ENCODE peak calls at places on chromosomes 16 and 17, in seven cellular contexts. One of them, this sample, is unnamed.

GRCh38 chr16:80197790-80198201 is 343.0 kb upstream of the DYNLRB2 start:
- DNase-seq in brain microvascular endothelial cell: peak
- DNase-seq in CD4-positive, alpha-beta memory T cell: no peak
- DNase-seq in aorta: no peak
- DNase-seq in hepatocyte: no peak
- DNase-seq in left ventricle myocardium inferior: no peak
- DNase-seq in stomach: no peak
- DNase-seq in this sample: no peak

GRCh38 chr17:44362479-44362963 is 1.1 kb downstream of the FAM171A2 start:
- DNase-seq in brain microvascular endothelial cell: no peak
- DNase-seq in CD4-positive, alpha-beta memory T cell: no peak
- DNase-seq in aorta: peak
- DNase-seq in hepatocyte: no peak
- DNase-seq in left ventricle myocardium inferior: no peak
- DNase-seq in stomach: no peak
- DNase-seq in this sample: no peak

GRCh38 chr16:68902376-68903345 is 59.3 kb downstream of the TANGO6 start:
- DNase-seq in brain microvascular endothelial cell: peak
- DNase-seq in CD4-positive, alpha-beta memory T cell: no peak
- DNase-seq in aorta: no peak
- DNase-seq in hepatocyte: peak
- DNase-seq in left ventricle myocardium inferior: no peak
- DNase-seq in stomach: no peak
- DNase-seq in this sample: peak

GRCh38 chr16:84617068-84617630 is 729 bp downstream of the COTL1 start:
- DNase-seq in brain microvascular endothelial cell: no peak
- DNase-seq in CD4-positive, alpha-beta memory T cell: peak
- DNase-seq in aorta: peak
- DNase-seq in hepatocyte: peak
- DNase-seq in left ventricle myocardium inferior: no peak
- DNase-seq in stomach: peak
- DNase-seq in this sample: peak

GRCh38 chr16:75456971-75457370 is 7.5 kb downstream of the TMEM170A start:
- DNase-seq in brain microvascular endothelial cell: no peak
- DNase-seq in CD4-positive, alpha-beta memory T cell: no peak
- DNase-seq in aorta: no peak
- DNase-seq in hepatocyte: no peak
- DNase-seq in left ventricle myocardium inferior: no peak
- DNase-seq in stomach: no peak
- DNase-seq in this sample: no peak

GRCh38 chr16:17227278-17227677 is 243.5 kb downstream of the XYLT1 start:
- DNase-seq in brain microvascular endothelial cell: no peak
- DNase-seq in CD4-positive, alpha-beta memory T cell: no peak
- DNase-seq in aorta: no peak
- DNase-seq in hepatocyte: peak
- DNase-seq in left ventricle myocardium inferior: no peak
- DNase-seq in stomach: no peak
- DNase-seq in this sample: no peak

GRCh38 chr17:27807567-27808470 is 7.5 kb upstream of the NOS2 start:
- DNase-seq in brain microvascular endothelial cell: no peak
- DNase-seq in CD4-positive, alpha-beta memory T cell: peak
- DNase-seq in aorta: no peak
- DNase-seq in hepatocyte: peak
- DNase-seq in left ventricle myocardium inferior: no peak
- DNase-seq in stomach: peak
- DNase-seq in this sample: peak

GRCh38 chr17:34613064-34614019 is 34.0 kb downstream of the TMEM132E start:
- DNase-seq in brain microvascular endothelial cell: no peak
- DNase-seq in CD4-positive, alpha-beta memory T cell: no peak
- DNase-seq in aorta: no peak
- DNase-seq in hepatocyte: peak
- DNase-seq in left ventricle myocardium inferior: no peak
- DNase-seq in stomach: no peak
- DNase-seq in this sample: no peak

GRCh38 chr17:28416703-28417311 is 10.8 kb upstream of the SLC46A1 start:
- DNase-seq in brain microvascular endothelial cell: peak
- DNase-seq in CD4-positive, alpha-beta memory T cell: peak
- DNase-seq in aorta: peak
- DNase-seq in hepatocyte: peak
- DNase-seq in left ventricle myocardium inferior: no peak
- DNase-seq in stomach: peak
- DNase-seq in this sample: peak

GRCh38 chr16:4611337-4612023 is 3.2 kb downstream of the UBALD1 start:
- DNase-seq in brain microvascular endothelial cell: no peak
- DNase-seq in CD4-positive, alpha-beta memory T cell: no peak
- DNase-seq in aorta: no peak
- DNase-seq in hepatocyte: peak
- DNase-seq in left ventricle myocardium inferior: no peak
- DNase-seq in stomach: no peak
- DNase-seq in this sample: no peak

GRCh38 chr17:10698116-10698818 is 873 bp downstream of the ADPRM start:
- DNase-seq in brain microvascular endothelial cell: peak
- DNase-seq in CD4-positive, alpha-beta memory T cell: no peak
- DNase-seq in aorta: no peak
- DNase-seq in hepatocyte: no peak
- DNase-seq in left ventricle myocardium inferior: no peak
- DNase-seq in stomach: no peak
- DNase-seq in this sample: peak

GRCh38 chr17:20315821-20316220 is 151.5 kb downstream of the LGALS9B start:
- DNase-seq in brain microvascular endothelial cell: no peak
- DNase-seq in CD4-positive, alpha-beta memory T cell: no peak
- DNase-seq in aorta: no peak
- DNase-seq in hepatocyte: no peak
- DNase-seq in left ventricle myocardium inferior: no peak
- DNase-seq in stomach: no peak
- DNase-seq in this sample: no peak

GRCh38 chr16:65066646-65067045 is 55.2 kb downstream of the CDH11 start:
- DNase-seq in brain microvascular endothelial cell: no peak
- DNase-seq in CD4-positive, alpha-beta memory T cell: no peak
- DNase-seq in aorta: no peak
- DNase-seq in hepatocyte: no peak
- DNase-seq in left ventricle myocardium inferior: no peak
- DNase-seq in stomach: no peak
- DNase-seq in this sample: no peak

GRCh38 chr16:65070831-65071230 is 51.0 kb downstream of the CDH11 start:
- DNase-seq in brain microvascular endothelial cell: peak
- DNase-seq in CD4-positive, alpha-beta memory T cell: no peak
- DNase-seq in aorta: peak
- DNase-seq in hepatocyte: peak
- DNase-seq in left ventricle myocardium inferior: peak
- DNase-seq in stomach: peak
- DNase-seq in this sample: no peak

GRCh38 chr16:65068151-65068740 is 53.6 kb downstream of the CDH11 start:
- DNase-seq in brain microvascular endothelial cell: peak
- DNase-seq in CD4-positive, alpha-beta memory T cell: no peak
- DNase-seq in aorta: no peak
- DNase-seq in hepatocyte: no peak
- DNase-seq in left ventricle myocardium inferior: no peak
- DNase-seq in stomach: no peak
- DNase-seq in this sample: no peak

GRCh38 chr16:65069766-65070165 is 52.1 kb downstream of the CDH11 start:
- DNase-seq in brain microvascular endothelial cell: peak
- DNase-seq in CD4-positive, alpha-beta memory T cell: no peak
- DNase-seq in aorta: no peak
- DNase-seq in hepatocyte: no peak
- DNase-seq in left ventricle myocardium inferior: no peak
- DNase-seq in stomach: no peak
- DNase-seq in this sample: no peak

GRCh38 chr16:65069090-65069489 is 52.8 kb downstream of the CDH11 start:
- DNase-seq in brain microvascular endothelial cell: peak
- DNase-seq in CD4-positive, alpha-beta memory T cell: no peak
- DNase-seq in aorta: no peak
- DNase-seq in hepatocyte: no peak
- DNase-seq in left ventricle myocardium inferior: no peak
- DNase-seq in stomach: no peak
- DNase-seq in this sample: no peak
- H3K4me3 ChIP-seq in brain microvascular endothelial cell: no peak
- H3K4me3 ChIP-seq in CD4-positive, alpha-beta memory T cell: no peak
- H3K4me3 ChIP-seq in aorta: no peak
- H3K4me3 ChIP-seq in hepatocyte: no peak
- H3K4me3 ChIP-seq in left ventricle myocardium inferior: no peak
- H3K4me3 ChIP-seq in stomach: no peak
- H3K4me3 ChIP-seq in this sample: no peak

GRCh38 chr17:2089021-2089422 is 34.1 kb downstream of the HIC1 start:
- DNase-seq in brain microvascular endothelial cell: peak
- DNase-seq in CD4-positive, alpha-beta memory T cell: no peak
- DNase-seq in aorta: no peak
- DNase-seq in hepatocyte: no peak
- DNase-seq in left ventricle myocardium inferior: no peak
- DNase-seq in stomach: no peak
- DNase-seq in this sample: peak
- H3K4me3 ChIP-seq in brain microvascular endothelial cell: no peak
- H3K4me3 ChIP-seq in CD4-positive, alpha-beta memory T cell: peak
- H3K4me3 ChIP-seq in aorta: no peak
- H3K4me3 ChIP-seq in hepatocyte: no peak
- H3K4me3 ChIP-seq in left ventricle myocardium inferior: peak
- H3K4me3 ChIP-seq in stomach: peak
- H3K4me3 ChIP-seq in this sample: peak

GRCh38 chr17:70560471-70560870 is 391.1 kb downstream of the KCNJ2 start:
- DNase-seq in brain microvascular endothelial cell: no peak
- DNase-seq in CD4-positive, alpha-beta memory T cell: no peak
- DNase-seq in aorta: no peak
- DNase-seq in hepatocyte: no peak
- DNase-seq in left ventricle myocardium inferior: no peak
- DNase-seq in stomach: no peak
- DNase-seq in this sample: no peak

GRCh38 chr17:70552230-70552981 is 383.1 kb downstream of the KCNJ2 start:
- DNase-seq in brain microvascular endothelial cell: peak
- DNase-seq in CD4-positive, alpha-beta memory T cell: no peak
- DNase-seq in aorta: no peak
- DNase-seq in hepatocyte: peak
- DNase-seq in left ventricle myocardium inferior: no peak
- DNase-seq in stomach: no peak
- DNase-seq in this sample: peak

GRCh38 chr17:70558821-70559220 is 389.5 kb downstream of the KCNJ2 start:
- DNase-seq in brain microvascular endothelial cell: no peak
- DNase-seq in CD4-positive, alpha-beta memory T cell: no peak
- DNase-seq in aorta: no peak
- DNase-seq in hepatocyte: no peak
- DNase-seq in left ventricle myocardium inferior: no peak
- DNase-seq in stomach: no peak
- DNase-seq in this sample: no peak

GRCh38 chr17:70552982-70553334 is 383.6 kb downstream of the KCNJ2 start:
- DNase-seq in brain microvascular endothelial cell: no peak
- DNase-seq in CD4-positive, alpha-beta memory T cell: no peak
- DNase-seq in aorta: no peak
- DNase-seq in hepatocyte: no peak
- DNase-seq in left ventricle myocardium inferior: no peak
- DNase-seq in stomach: no peak
- DNase-seq in this sample: no peak

GRCh38 chr17:70555723-70556122 is 386.4 kb downstream of the KCNJ2 start:
- DNase-seq in brain microvascular endothelial cell: no peak
- DNase-seq in CD4-positive, alpha-beta memory T cell: no peak
- DNase-seq in aorta: no peak
- DNase-seq in hepatocyte: no peak
- DNase-seq in left ventricle myocardium inferior: no peak
- DNase-seq in stomach: no peak
- DNase-seq in this sample: no peak
- H3K4me3 ChIP-seq in brain microvascular endothelial cell: no peak
- H3K4me3 ChIP-seq in CD4-positive, alpha-beta memory T cell: no peak
- H3K4me3 ChIP-seq in aorta: no peak
- H3K4me3 ChIP-seq in hepatocyte: no peak
- H3K4me3 ChIP-seq in left ventricle myocardium inferior: no peak
- H3K4me3 ChIP-seq in stomach: no peak
- H3K4me3 ChIP-seq in this sample: no peak

GRCh38 chr17:38533241-38533640 is 72.5 kb downstream of the SRCIN1 start:
- DNase-seq in brain microvascular endothelial cell: no peak
- DNase-seq in CD4-positive, alpha-beta memory T cell: no peak
- DNase-seq in aorta: no peak
- DNase-seq in hepatocyte: no peak
- DNase-seq in left ventricle myocardium inferior: no peak
- DNase-seq in stomach: no peak
- DNase-seq in this sample: no peak

GRCh38 chr17:38532451-38532850 is 73.3 kb downstream of the SRCIN1 start:
- DNase-seq in brain microvascular endothelial cell: no peak
- DNase-seq in CD4-positive, alpha-beta memory T cell: no peak
- DNase-seq in aorta: no peak
- DNase-seq in hepatocyte: no peak
- DNase-seq in left ventricle myocardium inferior: no peak
- DNase-seq in stomach: no peak
- DNase-seq in this sample: no peak

GRCh38 chr17:38533706-38534497 is 71.8 kb downstream of the SRCIN1 start:
- DNase-seq in brain microvascular endothelial cell: no peak
- DNase-seq in CD4-positive, alpha-beta memory T cell: no peak
- DNase-seq in aorta: no peak
- DNase-seq in hepatocyte: no peak
- DNase-seq in left ventricle myocardium inferior: no peak
- DNase-seq in stomach: no peak
- DNase-seq in this sample: no peak

DNA sequence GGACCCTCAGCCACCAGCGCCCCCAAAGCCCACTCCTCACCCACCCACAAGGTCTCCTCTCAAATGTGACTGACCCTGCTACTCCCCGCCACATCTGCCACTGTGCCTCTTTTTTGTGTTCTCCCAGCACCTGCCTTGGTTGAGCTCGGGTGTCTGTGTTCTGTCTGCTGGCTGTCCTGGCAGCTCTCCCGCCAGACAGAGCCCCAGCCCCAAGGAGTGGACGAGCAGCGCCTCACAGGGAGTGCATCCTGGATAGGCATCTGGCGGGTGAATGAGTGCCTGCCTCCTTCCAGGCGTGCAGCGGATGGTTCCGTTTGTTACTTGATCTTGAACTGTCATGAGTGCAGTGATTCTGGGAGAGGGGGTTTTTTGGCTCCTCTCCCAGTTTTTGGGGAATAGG is 77.7 kb downstream of the SRCIN1 start:
- DNase-seq in brain microvascular endothelial cell: no peak
- DNase-seq in CD4-positive, alpha-beta memory T cell: no peak
- DNase-seq in aorta: peak
- DNase-seq in hepatocyte: peak
- DNase-seq in left ventricle myocardium inferior: no peak
- DNase-seq in stomach: no peak
- DNase-seq in this sample: no peak
- H3K4me3 ChIP-seq in brain microvascular endothelial cell: no peak
- H3K4me3 ChIP-seq in CD4-positive, alpha-beta memory T cell: no peak
- H3K4me3 ChIP-seq in aorta: no peak
- H3K4me3 ChIP-seq in hepatocyte: no peak
- H3K4me3 ChIP-seq in left ventricle myocardium inferior: no peak
- H3K4me3 ChIP-seq in stomach: no peak
- H3K4me3 ChIP-seq in this sample: no peak

GRCh38 chr17:40355804-40356758 is 8.5 kb downstream of the GJD3 start:
- DNase-seq in brain microvascular endothelial cell: no peak
- DNase-seq in CD4-positive, alpha-beta memory T cell: no peak
- DNase-seq in aorta: peak
- DNase-seq in hepatocyte: no peak
- DNase-seq in left ventricle myocardium inferior: peak
- DNase-seq in stomach: no peak
- DNase-seq in this sample: no peak

GRCh38 chr17:40356906-40357861 is 7.4 kb downstream of the GJD3 start:
- DNase-seq in brain microvascular endothelial cell: no peak
- DNase-seq in CD4-positive, alpha-beta memory T cell: no peak
- DNase-seq in aorta: peak
- DNase-seq in hepatocyte: no peak
- DNase-seq in left ventricle myocardium inferior: no peak
- DNase-seq in stomach: no peak
- DNase-seq in this sample: no peak

GRCh38 chr17:40361063-40361924 is 3.2 kb downstream of the GJD3 start:
- DNase-seq in brain microvascular endothelial cell: no peak
- DNase-seq in CD4-positive, alpha-beta memory T cell: no peak
- DNase-seq in aorta: no peak
- DNase-seq in hepatocyte: no peak
- DNase-seq in left ventricle myocardium inferior: no peak
- DNase-seq in stomach: no peak
- DNase-seq in this sample: no peak

GRCh38 chr17:40360091-40360490 is 4.4 kb downstream of the GJD3 start:
- DNase-seq in brain microvascular endothelial cell: no peak
- DNase-seq in CD4-positive, alpha-beta memory T cell: no peak
- DNase-seq in aorta: no peak
- DNase-seq in hepatocyte: no peak
- DNase-seq in left ventricle myocardium inferior: no peak
- DNase-seq in stomach: no peak
- DNase-seq in this sample: no peak

GRCh38 chr17:40358323-40359038 is 6.1 kb downstream of the GJD3 start:
- DNase-seq in brain microvascular endothelial cell: peak
- DNase-seq in CD4-positive, alpha-beta memory T cell: peak
- DNase-seq in aorta: peak
- DNase-seq in hepatocyte: peak
- DNase-seq in left ventricle myocardium inferior: peak
- DNase-seq in stomach: peak
- DNase-seq in this sample: peak
- H3K4me3 ChIP-seq in brain microvascular endothelial cell: peak
- H3K4me3 ChIP-seq in CD4-positive, alpha-beta memory T cell: no peak
- H3K4me3 ChIP-seq in aorta: no peak
- H3K4me3 ChIP-seq in hepatocyte: no peak
- H3K4me3 ChIP-seq in left ventricle myocardium inferior: peak
- H3K4me3 ChIP-seq in stomach: no peak
- H3K4me3 ChIP-seq in this sample: no peak

This sample was measured in GM12865.